ENCODE peak calls at places on chromosomes 5 and 9, in seven cellular contexts. M is fibroblast of lung; I is CD4-positive, CD25-positive, alpha-beta regulatory T cell; R is breast epithelium; X is neural progenitor cell; Y is neuronal stem cell; U is endodermal cell. H is an unnamed sample. For H3K4me1 and H3K36me3, the result is how much of the 10 kb centered on the place peaks cover.

GRCh38 chr9:17635115-17635890 is 56.4 kb downstream of the SH3GL2 start:
- DNase-seq in M (no peak), I (no peak), R (no peak), X (no peak), Y (no peak), U (no peak), H (no peak)

GRCh38 chr9:136644343-136644592 is 18.4 kb upstream of the EGFL7 start:
- DNase-seq in M (peak), I (peak), R (no peak), X (no peak), Y (no peak), U (no peak), H (no peak)

GRCh38 chr9:97740848-97741821 is 44.0 kb upstream of the XPA start:
- DNase-seq in M (peak), I (peak), R (peak), X (peak), Y (peak), U (peak), H (peak)

GRCh38 chr5:55481293-55481900 is 53.4 kb downstream of the PLPP1 start:
- DNase-seq in M (no peak), I (no peak), R (no peak), X (no peak), Y (no peak), U (no peak), H (no peak)

GRCh38 chr9:91055845-91056244 is 254.2 kb downstream of the SYK start:
- DNase-seq in M (no peak), I (no peak), R (no peak), X (no peak), Y (no peak), U (no peak), H (no peak)

GRCh38 chr9:119963798-119964372 is 594.6 kb upstream of the BRINP1 start:
- DNase-seq in M (peak), I (no peak), R (no peak), X (peak), Y (peak), U (peak), H (peak)

GRCh38 chr5:99936911-99937310 is 598.3 kb upstream of the FAM174A start:
- DNase-seq in M (peak), I (no peak), R (no peak), X (no peak), Y (no peak), U (no peak), H (no peak)

GRCh38 chr5:157312492-157312891 is 46.6 kb downstream of the CYFIP2 start:
- DNase-seq in M (peak), I (peak), R (no peak), X (peak), Y (peak), U (peak), H (no peak)

GRCh38 chr5:137592317-137592716 is 93.2 kb upstream of the SPOCK1 start:
- DNase-seq in M (no peak), I (no peak), R (no peak), X (no peak), Y (no peak), U (no peak), H (no peak)

GRCh38 chr9:124758061-124758460 is 13.1 kb downstream of the NR6A1 start:
- DNase-seq in M (no peak), I (no peak), R (no peak), X (no peak), Y (no peak), U (peak), H (no peak)

GRCh38 chr5:177515580-177515979 is 1.2 kb downstream of the DDX41 start:
- DNase-seq in M (no peak), I (no peak), R (no peak), X (no peak), Y (no peak), U (no peak), H (no peak)

GRCh38 chr5:141192110-141192725 is at the start of gene PCDHB10:
- DNase-seq in M (peak), I (peak), R (no peak), X (peak), Y (peak), U (peak), H (no peak)

GRCh38 chr5:32275421-32275765 is 37.3 kb downstream of the MTMR12 start:
- DNase-seq in M (no peak), I (no peak), R (no peak), X (no peak), Y (no peak), U (no peak), H (no peak)

GRCh38 chr9:37639109-37639748 is 11.5 kb upstream of the FRMPD1 start:
- DNase-seq in M (peak), I (no peak), R (no peak), X (no peak), Y (no peak), U (no peak), H (no peak)

GRCh38 chr5:181233436-181234115 is 10.1 kb downstream of the RACK1 start:
- DNase-seq in M (no peak), I (no peak), R (no peak), X (no peak), Y (no peak), U (no peak), H (no peak)
- H3K27ac ChIP-seq in M (no peak), I (peak), R (no peak), X (no peak), Y (no peak), U (no peak), H (no peak)

GRCh38 chr5:134524826-134525686 is at the start of gene JADE2:
- DNase-seq in M (peak), I (peak), R (peak), X (peak), Y (no peak), U (peak), H (peak)
- H3K4me1 ChIP-seq in M (under half), I (under half), R (under half), X (under half), Y (under half), U (under half), H (under half)

DNA sequence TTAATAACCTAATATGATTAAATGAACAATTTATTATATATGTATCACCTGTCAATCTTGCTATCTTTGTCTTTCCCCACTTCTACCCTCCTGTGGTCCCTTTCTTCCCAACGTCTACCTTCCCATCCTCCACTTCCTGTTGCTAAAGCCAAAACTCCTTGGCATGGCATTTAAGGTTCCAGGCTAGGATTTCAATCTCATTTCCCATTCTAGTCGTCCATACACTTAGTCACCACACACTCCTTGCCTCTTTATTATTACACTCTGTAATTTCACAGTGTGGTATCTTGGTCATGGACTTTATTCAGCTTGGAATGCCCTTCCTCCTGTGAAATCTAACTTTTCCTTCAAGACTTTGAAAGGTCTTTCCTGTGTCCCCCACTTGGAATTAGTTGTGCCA is 115.3 kb downstream of the SEMA6A start:
- DNase-seq in M (no peak), I (no peak), R (no peak), X (no peak), Y (no peak), U (peak), H (no peak)
- H3K36me3 ChIP-seq in M (under half), I (under half), R (under half), X (under half), Y (under half), U (under half), H (under half)

DNA sequence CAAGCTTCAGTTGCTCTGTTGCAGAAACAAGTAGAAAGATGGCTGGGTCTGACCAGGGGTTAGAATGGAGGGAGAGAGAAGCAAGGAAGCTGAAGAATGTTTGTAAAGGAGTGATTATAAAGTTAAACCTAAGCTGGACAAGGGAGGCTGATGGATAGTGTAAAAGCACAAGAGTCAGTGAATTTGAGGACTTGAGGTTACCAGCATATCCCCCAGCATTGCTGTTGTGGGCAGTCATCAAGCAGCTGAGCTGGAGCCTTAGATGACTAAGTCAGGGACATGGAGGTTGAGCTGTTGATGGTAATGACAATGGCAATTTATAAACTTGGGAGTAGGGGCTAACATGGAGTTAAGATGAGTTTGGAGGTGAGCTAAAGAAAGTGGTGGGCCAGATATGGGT is 131.5 kb downstream of the ERCC6L2 start:
- DNase-seq in M (peak), I (no peak), R (no peak), X (no peak), Y (no peak), U (no peak), H (no peak)
- H3K27ac ChIP-seq in M (no peak), I (no peak), R (no peak), X (no peak), Y (no peak), U (no peak), H (no peak)

H was measured in left lung.